ENCODE peak calls at places on chromosomes 3 and 15, in four cellular contexts. B is fibroblast of the aortic adventitia, Z is nephron progenitor cell, M is lung. U is an unnamed sample.

GRCh38 chr3:73547427-73548036 is 77.2 kb downstream of the PDZRN3 start:
- DNase-seq in B (peak; percentile 97), Z (no peak), M (no peak), U (peak; percentile 9)

GRCh38 chr15:74817370-74817737 is 4.7 kb downstream of the LMAN1L start:
- DNase-seq in B (no peak), Z (no peak), M (no peak), U (peak; percentile 70)

GRCh38 chr3:120688121-120688520 is 6.1 kb upstream of the HGD start:
- DNase-seq in B (peak; percentile 41), Z (no peak), M (no peak), U (no peak)

GRCh38 chr15:63366451-63366850 is 15.2 kb downstream of the CA12 start:
- DNase-seq in B (peak; percentile 83), Z (no peak), M (no peak), U (no peak)

GRCh38 chr3:186108106-186108940 is 566 bp downstream of the ETV5 start:
- DNase-seq in B (peak; percentile 59), Z (peak; percentile 74), M (no peak), U (peak; percentile 61)

GRCh38 chr15:87369269-87369668 is 887.3 kb downstream of the NTRK3 start:
- DNase-seq in B (peak; percentile 98), Z (no peak), M (no peak), U (peak; percentile 67)

GRCh38 chr3:58164199-58164879 is 46.4 kb downstream of the DNASE1L3 start:
- DNase-seq in B (no peak), Z (no peak), M (peak; percentile 75), U (peak; percentile 38)

GRCh38 chr3:129413687-129414506 is 14.5 kb downstream of the EFCAB12 start:
- DNase-seq in B (peak; percentile 93), Z (no peak), M (no peak), U (peak; percentile 37)

GRCh38 chr3:70090322-70090913 is 90.9 kb downstream of the SAMMSON start:
- DNase-seq in B (peak; percentile 49), Z (no peak), M (no peak), U (peak; percentile 30)

GRCh38 chr3:71446734-71447133 is 136.8 kb downstream of the FOXP1 start:
- DNase-seq in B (no peak), Z (no peak), M (no peak), U (no peak)

GRCh38 chr3:195200010-195200822 is 70.7 kb downstream of the XXYLT1 start:
- DNase-seq in B (peak; percentile 49), Z (no peak), M (no peak), U (no peak)

GRCh38 chr3:152581941-152582340 is 253.0 kb upstream of the P2RY1 start:
- DNase-seq in B (no peak), Z (no peak), M (no peak), U (no peak)

GRCh38 chr3:40464339-40465110 is 7.4 kb downstream of the RPL14 start:
- DNase-seq in B (no peak), Z (no peak), M (no peak), U (no peak)

GRCh38 chr3:52246728-52247454 is 1.3 kb downstream of the PPM1M start:
- DNase-seq in B (no peak), Z (no peak), M (no peak), U (no peak)

GRCh38 chr15:37260255-37260654 is 159.9 kb upstream of the MEIS2 start:
- DNase-seq in B (no peak), Z (no peak), M (no peak), U (no peak)

GRCh38 chr15:78072080-78072892 is 5.2 kb downstream of the TBC1D2B start:
- DNase-seq in B (peak; percentile 89), Z (no peak), M (no peak), U (no peak)

GRCh38 chr3:48930590-48930989 is 11.9 kb downstream of the ARIH2 start:
- DNase-seq in B (no peak), Z (no peak), M (no peak), U (no peak)

GRCh38 chr3:138078901-138079344 is 36.5 kb downstream of the DZIP1L start:
- DNase-seq in B (peak; percentile 90), Z (no peak), M (no peak), U (peak; percentile 97)

GRCh38 chr3:33575313-33575712 is 135.1 kb upstream of the UBP1 start:
- DNase-seq in B (no peak), Z (no peak), M (no peak), U (no peak)

GRCh38 chr3:155744091-155744625 is 713 bp downstream of the PLCH1 start:
- DNase-seq in B (peak; percentile 23), Z (peak; percentile 94), M (peak; percentile 74), U (peak; percentile 47)

GRCh38 chr15:83471307-83471866 is 24.2 kb downstream of the SH3GL3 start:
- DNase-seq in B (no peak), Z (no peak), M (no peak), U (no peak)

GRCh38 chr3:155178810-155179424 is 98.8 kb downstream of the MME start:
- DNase-seq in B (no peak), Z (no peak), M (no peak), U (no peak)

GRCh38 chr3:37779289-37780152 is 82.2 kb upstream of the CTDSPL start:
- DNase-seq in B (peak; percentile 87), Z (peak; percentile 33), M (peak; percentile 2), U (peak; percentile 69)

GRCh38 chr3:137906985-137907649 is 102.8 kb upstream of the CLDN18 start:
- DNase-seq in B (no peak), Z (no peak), M (no peak), U (no peak)

GRCh38 chr3:64073362-64073761 is 50.1 kb upstream of the PSMD6 start:
- DNase-seq in B (no peak), Z (no peak), M (no peak), U (no peak)

GRCh38 chr3:29977360-29977759 is 629.0 kb upstream of the TGFBR2 start:
- DNase-seq in B (peak; percentile 43), Z (no peak), M (no peak), U (no peak)

GRCh38 chr15:39583586-39584265 is 2.8 kb downstream of the THBS1 start:
- DNase-seq in B (peak; percentile 65), Z (peak; percentile 32), M (no peak), U (peak; percentile 80)
- TF ChIP-seq CTCF in B (peak; percentile 50), Z (peak; percentile 30), M (no peak), U (peak; percentile 65)

GRCh38 chr3:142910280-142910679 is 21.4 kb upstream of the PCOLCE2 start:
- DNase-seq in B (peak; percentile 40), Z (no peak), M (no peak), U (no peak)

GRCh38 chr3:142912440-142913172 is 23.7 kb upstream of the PCOLCE2 start:
- DNase-seq in B (peak; percentile 63), Z (no peak), M (no peak), U (no peak)

GRCh38 chr3:142904639-142905441 is 16.0 kb upstream of the PCOLCE2 start:
- DNase-seq in B (peak; percentile 48), Z (no peak), M (no peak), U (peak; percentile 64)

GRCh38 chr3:142909282-142909681 is 20.4 kb upstream of the PCOLCE2 start:
- DNase-seq in B (no peak), Z (no peak), M (no peak), U (no peak)

DNA sequence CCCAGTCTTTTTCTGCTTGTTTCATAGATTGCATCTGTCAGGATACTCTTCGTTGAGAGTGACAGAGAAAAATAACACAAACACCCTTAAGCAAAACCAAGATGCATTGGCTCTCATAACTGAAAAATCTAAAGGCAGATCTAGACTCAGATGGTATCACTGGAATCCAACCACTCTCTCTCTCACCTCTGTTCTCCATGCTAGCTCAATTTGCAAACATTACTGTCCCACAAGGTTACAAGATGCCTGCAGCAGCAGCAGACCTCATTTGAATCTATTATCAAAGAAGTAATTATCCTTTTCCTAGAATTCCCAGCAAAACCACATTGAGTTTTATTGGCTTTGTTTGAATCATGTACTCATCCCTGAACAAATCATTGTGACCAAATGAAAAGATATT is 19.1 kb upstream of the PCOLCE2 start:
- DNase-seq in B (no peak), Z (no peak), M (no peak), U (no peak)
- TF ChIP-seq CTCF in B (no peak), Z (no peak), M (no peak), U (no peak)

DNA sequence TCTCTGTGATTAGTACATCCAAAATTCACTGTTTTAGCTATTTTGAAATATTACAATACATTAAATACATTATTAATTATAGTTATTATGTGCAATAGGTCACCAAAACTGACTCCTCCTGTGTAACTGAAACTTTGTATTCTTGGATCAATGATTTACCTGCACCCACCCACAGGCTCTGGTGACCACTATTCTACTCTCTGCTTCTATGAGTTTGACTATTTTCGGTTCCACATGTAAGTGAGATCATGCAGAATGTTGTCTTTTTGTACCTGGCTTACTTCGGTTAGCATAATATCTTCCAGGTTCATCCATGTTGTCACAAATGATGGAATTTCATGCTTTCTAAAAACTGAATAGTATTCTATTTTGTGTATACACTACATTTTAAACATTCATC is 43.8 kb downstream of the SLC2A2 start:
- DNase-seq in B (no peak), Z (no peak), M (no peak), U (no peak)
- TF ChIP-seq CTCF in B (no peak), Z (no peak), M (no peak), U (no peak)

GRCh38 chr15:41020829-41021228 is 67.6 kb downstream of the CHAC1 start:
- DNase-seq in B (no peak), Z (no peak), M (no peak), U (no peak)
- TF ChIP-seq CTCF in B (no peak), Z (no peak), M (no peak), U (no peak)

GRCh38 chr15:98994892-98995291 is 12.7 kb downstream of the PGPEP1L start:
- DNase-seq in B (no peak), Z (no peak), M (no peak), U (no peak)

GRCh38 chr15:98997755-98998154 is 9.8 kb downstream of the PGPEP1L start:
- DNase-seq in B (no peak), Z (no peak), M (no peak), U (no peak)

GRCh38 chr15:98997312-98997711 is 10.3 kb downstream of the PGPEP1L start:
- DNase-seq in B (no peak), Z (no peak), M (no peak), U (no peak)

GRCh38 chr15:98996619-98997018 is 11.0 kb downstream of the PGPEP1L start:
- DNase-seq in B (no peak), Z (no peak), M (no peak), U (no peak)

DNA sequence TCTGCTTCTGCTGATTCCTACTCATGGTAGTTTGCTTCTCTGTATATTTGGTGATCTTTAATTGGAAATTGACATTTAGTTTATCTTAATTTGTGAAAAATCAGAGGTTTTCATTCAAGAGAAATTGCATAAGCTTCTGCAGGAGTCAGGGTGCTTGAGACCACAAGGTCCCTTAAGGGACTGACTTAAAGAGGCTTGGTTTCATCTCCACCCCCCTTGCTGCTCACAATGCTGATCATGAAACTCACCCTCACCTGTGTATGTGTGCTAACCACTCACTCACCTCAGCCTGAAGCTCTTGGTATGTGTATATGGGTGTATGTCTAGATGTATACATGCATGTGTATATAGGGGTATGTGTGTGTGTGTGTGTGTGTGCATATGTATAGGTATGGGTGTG is 11.4 kb downstream of the PGPEP1L start:
- DNase-seq in B (no peak), Z (no peak), M (no peak), U (no peak)
- TF ChIP-seq CTCF in B (no peak), Z (no peak), M (no peak), U (no peak)

DNA sequence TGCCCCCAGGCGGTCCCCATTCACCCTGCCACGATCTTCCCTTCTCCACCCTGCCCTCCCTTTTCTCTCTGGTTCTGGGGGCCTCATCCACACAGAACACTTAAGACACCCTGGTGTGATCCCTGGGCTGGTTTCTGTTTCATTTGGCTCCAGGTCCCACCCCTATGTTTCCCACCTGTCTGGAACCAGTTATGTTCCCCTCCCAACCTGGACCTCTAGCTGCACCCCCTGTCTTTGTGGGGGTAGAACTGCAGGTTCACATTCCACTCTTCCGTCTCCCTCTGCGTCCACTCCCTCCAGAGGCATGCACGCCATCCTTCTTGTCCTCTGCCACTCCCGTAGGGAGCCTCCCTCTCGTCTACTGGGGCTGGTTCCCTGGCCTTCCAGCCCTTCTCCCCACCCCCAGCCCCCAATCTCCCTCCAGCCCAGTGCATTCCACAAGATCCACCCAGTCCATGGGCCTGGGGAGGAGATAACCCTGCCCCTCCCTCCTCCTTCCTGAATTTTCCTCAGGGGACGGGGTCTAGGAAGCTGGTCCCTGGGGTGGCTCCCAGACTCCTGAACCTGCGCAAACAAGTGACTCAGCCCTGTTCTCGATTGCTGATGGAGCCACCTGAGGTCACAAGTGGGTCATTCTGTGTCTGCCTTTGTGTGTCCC is 73.8 kb downstream of the ABTB1 start:
- DNase-seq in B (no peak), Z (no peak), M (peak; percentile 54), U (no peak)
- TF ChIP-seq CTCF in B (peak; percentile 24), Z (no peak), M (no peak), U (no peak)